ENCODE peak calls at places on chromosomes 5 and 9, in ten cellular contexts. C is left lung, U is esophagus squamous epithelium, X is AG10803, N is left ventricle myocardium inferior, E is neural crest cell, O is GM12878, L is endothelial cell, T is osteocyte, G is GM23338. J is an unnamed sample.

GRCh38 chr9:95581900-95582299 is 65.1 kb upstream of the PTCH1 start:
- DNase-seq in C (no peak), N (no peak), L (no peak), G (peak; percentile 40), U (no peak), E (no peak), T (no peak), O (no peak), X (no peak), J (no peak)

GRCh38 chr9:92714016-92714415 is 44.1 kb upstream of the IPPK start:
- DNase-seq in U (no peak), G (no peak), X (no peak), L (no peak), O (no peak), C (no peak), N (no peak), T (peak; percentile 64), E (no peak), J (no peak)

GRCh38 chr5:103487253-103487652 is 75.3 kb downstream of the NUDT12 start:
- DNase-seq in T (no peak), L (no peak), O (no peak), X (peak; percentile 81), U (no peak), G (no peak), E (no peak), C (no peak), N (no peak), J (no peak)

GRCh38 chr9:101028346-101029299 is at the start of gene PLPPR1:
- DNase-seq in G (peak; percentile 84), X (peak; percentile 24), O (no peak), L (peak; percentile 66), U (no peak), T (peak; percentile 84), C (peak; percentile 86), N (peak; percentile 18), E (peak; percentile 72), J (no peak)

GRCh38 chr5:128904815-128905214 is 60.5 kb upstream of the SLC27A6 start:
- DNase-seq in N (no peak), O (no peak), G (no peak), L (no peak), E (no peak), T (no peak), U (no peak), X (no peak), C (no peak), J (no peak)

GRCh38 chr9:137190315-137190853 is 1.9 kb downstream of the SSNA1 start:
- DNase-seq in O (no peak), N (no peak), U (no peak), G (no peak), L (no peak), T (no peak), E (no peak), C (no peak), X (no peak), J (no peak)

GRCh38 chr5:68220914-68221313 is 5.4 kb downstream of the PIK3R1 start:
- DNase-seq in O (no peak), L (no peak), E (no peak), N (no peak), C (no peak), U (no peak), G (no peak), T (no peak), X (no peak), J (no peak)

GRCh38 chr9:133704711-133705181 is 33.4 kb downstream of the SARDH start:
- DNase-seq in E (no peak), C (peak; percentile 70), L (no peak), X (no peak), N (no peak), G (no peak), U (no peak), T (no peak), O (no peak), J (peak; percentile 10)

GRCh38 chr5:68957591-68957990 is 136.2 kb upstream of the SLC30A5 start:
- DNase-seq in X (no peak), U (no peak), L (no peak), T (no peak), O (no peak), C (no peak), G (no peak), N (no peak), E (no peak), J (no peak)

GRCh38 chr9:99326917-99327189 is 104.8 kb downstream of the SEC61B start:
- DNase-seq in X (no peak), E (no peak), O (no peak), N (no peak), T (no peak), U (no peak), G (no peak), C (no peak), L (no peak), J (no peak)

GRCh38 chr5:20231040-20231439 is 243.0 kb upstream of the CDH18 start:
- DNase-seq in X (no peak), N (no peak), C (no peak), U (no peak), O (no peak), T (no peak), G (peak; percentile 4), L (no peak), E (no peak), J (no peak)

GRCh38 chr9:90432951-90433350 is 209.7 kb downstream of the DIRAS2 start:
- DNase-seq in X (no peak), T (no peak), C (no peak), O (no peak), U (no peak), N (no peak), E (no peak), G (no peak), L (no peak), J (no peak)
- TF ChIP-seq CTCF in X (no peak), T (no peak), C (no peak), O (no peak), U (no peak), N (no peak), E (no peak), G (no peak), L (no peak), J (no peak)

DNA sequence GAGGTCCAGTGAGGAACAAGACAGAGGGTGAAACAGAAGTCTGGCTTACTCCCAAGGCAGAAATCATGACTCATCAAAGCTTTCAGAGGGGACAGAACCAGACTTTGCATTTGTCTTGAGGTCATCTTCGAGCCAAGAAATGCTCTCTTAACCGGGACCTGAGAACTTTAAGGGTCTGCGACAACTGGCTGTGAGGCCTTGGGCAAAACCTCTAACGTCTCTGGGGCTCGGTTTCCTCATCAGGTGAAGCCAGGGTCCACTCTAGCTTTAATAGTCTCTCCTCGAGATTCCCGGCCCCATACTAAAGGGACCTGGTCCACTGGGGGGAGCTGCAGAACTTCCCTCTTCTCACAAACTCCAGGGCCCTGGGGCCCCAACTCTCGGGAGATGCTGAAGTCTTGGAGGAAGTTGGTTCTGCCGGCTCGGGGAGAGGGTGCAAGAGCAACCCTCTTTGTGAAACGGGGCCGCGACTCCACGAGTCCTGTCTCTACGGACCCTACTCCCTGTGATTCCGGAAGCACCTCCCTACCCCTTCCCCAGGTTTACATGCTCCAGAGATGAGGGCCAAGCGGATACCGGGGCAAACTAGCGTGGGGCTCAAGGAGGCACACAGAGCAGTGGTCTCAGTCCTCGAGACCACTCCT is 2.6 kb downstream of the GLIS3 start:
- DNase-seq in O (no peak), G (peak; percentile 84), L (peak; percentile 52), N (peak; percentile 65), U (peak; percentile 13), T (peak; percentile 89), C (peak; percentile 84), E (peak; percentile 31), X (peak; percentile 90), J (no peak)
- TF ChIP-seq CTCF in O (peak; percentile 18), G (peak; percentile 62), L (no peak), N (peak; percentile 51), U (peak; percentile 33), T (peak; percentile 60), C (no peak), E (peak; percentile 43), X (peak; percentile 63), J (no peak)

GRCh38 chr9:132631280-132631679 is 38.5 kb downstream of the DDX31 start:
- DNase-seq in O (no peak), X (peak; percentile 53), T (no peak), E (no peak), G (no peak), C (no peak), L (no peak), U (no peak), N (no peak), J (no peak)
- TF ChIP-seq CTCF in O (no peak), X (peak; percentile 18), T (no peak), E (no peak), G (no peak), C (no peak), L (no peak), U (no peak), N (no peak), J (no peak)

DNA sequence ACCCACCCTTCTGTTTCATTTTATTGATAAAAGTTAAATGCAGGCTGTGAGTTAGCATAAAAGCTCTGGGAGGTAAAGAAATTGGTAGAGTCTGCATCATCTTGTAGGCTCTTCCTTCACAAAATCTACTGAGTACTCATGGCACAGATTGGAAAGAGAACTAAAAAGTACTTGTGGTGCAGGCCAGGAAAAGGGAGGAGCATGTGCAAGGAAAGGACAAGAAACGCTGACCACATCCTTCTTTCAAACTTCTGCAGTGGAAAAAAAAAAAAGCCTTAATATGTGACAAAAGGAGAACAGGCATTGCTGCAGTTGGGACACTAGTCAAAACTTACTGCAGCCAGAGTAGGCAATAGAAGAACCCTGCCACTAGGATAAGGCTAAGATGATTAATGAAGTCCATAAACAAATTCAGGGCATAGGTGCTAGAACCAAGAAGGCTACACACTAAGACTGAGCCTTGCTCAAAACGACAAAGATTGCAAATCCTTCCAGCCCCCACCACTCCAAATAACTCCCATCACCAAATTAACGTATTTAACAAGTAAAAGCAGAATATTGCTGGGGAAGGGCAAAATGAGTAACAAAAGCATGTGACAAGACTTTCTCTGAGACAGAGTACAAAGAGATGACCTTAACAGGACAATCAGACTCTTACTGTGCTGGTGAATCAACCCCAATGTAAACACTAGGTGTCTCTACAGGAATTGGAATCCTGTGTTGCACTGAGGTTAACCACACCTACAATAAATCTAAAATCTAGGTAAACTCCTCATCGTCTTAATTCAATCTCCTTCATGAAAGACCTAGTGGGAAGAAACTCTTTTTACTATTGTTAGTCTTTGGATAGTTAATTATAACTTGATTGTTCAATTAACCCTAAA is 1024.8 kb downstream of the TLE1 start:
- DNase-seq in G (no peak), N (no peak), U (no peak), L (no peak), C (no peak), E (no peak), X (no peak), T (no peak), O (no peak), J (no peak)
- TF ChIP-seq CTCF in G (peak; percentile 55), N (no peak), U (peak; percentile 12), L (no peak), C (no peak), E (no peak), X (no peak), T (peak; percentile 12), O (no peak), J (no peak)

GRCh38 chr5:137220523-137220927 is 278.6 kb downstream of the SPOCK1 start:
- DNase-seq in X (peak; percentile 84), U (no peak), N (no peak), T (no peak), G (peak; percentile 76), C (no peak), O (no peak), L (peak; percentile 14), E (no peak), J (no peak)
- TF ChIP-seq CTCF in X (peak; percentile 82), U (peak; percentile 77), N (peak; percentile 65), T (peak; percentile 48), G (peak; percentile 82), C (peak; percentile 39), O (peak; percentile 63), L (peak; percentile 43), E (peak; percentile 64), J (no peak)

J was measured in activated B cell treated with CpG ODN at 0.5 μM for 24 hours.